ENCODE peak calls at places on chromosomes 11 and 22, in five cellular contexts. Y is activated CD4-positive, alpha-beta T cell treated with anti-CD3 and anti-CD28 coated beads for 4 hours; V is activated naive CD4-positive, alpha-beta T cell treated with anti-CD3 and anti-CD28 coated beads, Interleukin-2, amount 10 ng/mL, durations not matched to agents 7 days and 5 days; N is SHP77; K is left colon. L is an unnamed sample.

GRCh38 chr22:17830041-17830961 is 56.0 kb upstream of the BID start:
- DNase-seq in K (peak; percentile 88), V (peak; percentile 88), Y (peak; percentile 87), N (peak; percentile 73), L (peak; percentile 90)

GRCh38 chr22:37601540-37602442 is 6.8 kb upstream of the GGA1 start:
- DNase-seq in V (no peak), Y (no peak), K (peak; percentile 49), N (no peak), L (peak; percentile 80)

GRCh38 chr22:43473031-43473430 is 61.2 kb downstream of the MPPED1 start:
- DNase-seq in K (no peak), N (no peak), V (no peak), Y (no peak), L (no peak)

GRCh38 chr11:87092159-87092558 is 54.4 kb downstream of the TMEM135 start:
- DNase-seq in Y (no peak), K (no peak), V (no peak), N (no peak), L (no peak)

GRCh38 chr22:31284241-31284745 is 8.0 kb downstream of the PIK3IP1 start:
- DNase-seq in Y (no peak), K (no peak), V (no peak), N (no peak), L (no peak)

GRCh38 chr11:75611823-75612222 is 49.8 kb downstream of the SERPINH1 start:
- DNase-seq in Y (no peak), V (no peak), K (no peak), N (no peak), L (no peak)

GRCh38 chr11:9330387-9331384 is 16.3 kb upstream of the TMEM41B start:
- DNase-seq in N (no peak), Y (no peak), K (no peak), V (no peak), L (no peak)

GRCh38 chr11:110463153-110463552 is 33.4 kb downstream of the FDX1 start:
- DNase-seq in V (peak; percentile 31), N (peak; percentile 52), K (peak; percentile 63), Y (no peak), L (no peak)

GRCh38 chr11:73876424-73877300 is at the start of the genes COA4 and PAAF1:
- DNase-seq in K (peak; percentile 95), V (peak; percentile 96), Y (peak; percentile 92), N (peak; percentile 99), L (peak; percentile 94)

GRCh38 chr11:80103149-80103859 is 662.5 kb upstream of the TENM4 start:
- DNase-seq in N (no peak), K (no peak), V (no peak), Y (no peak), L (no peak)

GRCh38 chr11:10693509-10694071 is at the start of gene IRAG1:
- DNase-seq in N (no peak), V (no peak), Y (no peak), K (peak; percentile 39), L (no peak)

GRCh38 chr22:32389685-32390084 is 22.4 kb downstream of the RTCB start:
- DNase-seq in N (no peak), V (peak; percentile 50), K (no peak), Y (no peak), L (no peak)

GRCh38 chr22:46969961-46970360 is 207.5 kb downstream of the TBC1D22A start:
- DNase-seq in N (no peak), Y (no peak), V (no peak), K (no peak), L (no peak)